ENCODE peak calls at places on chromosomes 2 and 18, in four cellular contexts. H, R, X and F are unnamed samples.

GRCh38 chr18:62690416-62690815 is 24.9 kb upstream of the PHLPP1 start:
- DNase-seq in H (peak), R (no peak), X (no peak), F (no peak)

GRCh38 chr2:235267251-235267650 is 226.6 kb upstream of the AGAP1 start:
- DNase-seq in H (no peak), R (no peak), X (no peak), F (no peak)

GRCh38 chr2:11749646-11750349 is 3.4 kb downstream of the LPIN1 start:
- DNase-seq in H (no peak), R (no peak), X (no peak), F (no peak)

GRCh38 chr2:105081006-105081701 is 43.3 kb downstream of the MRPS9 start:
- DNase-seq in H (no peak), R (no peak), X (no peak), F (no peak)

GRCh38 chr2:26196683-26197418 is 24.0 kb downstream of the GAREM2 start:
- DNase-seq in H (no peak), R (no peak), X (no peak), F (no peak)

GRCh38 chr2:66441651-66442365 is 6.9 kb downstream of the MEIS1 start:
- DNase-seq in H (no peak), R (no peak), X (no peak), F (no peak)

GRCh38 chr18:69858897-69859296 is 88.8 kb downstream of the CD226 start:
- DNase-seq in H (peak), R (no peak), X (no peak), F (no peak)

GRCh38 chr2:8412082-8412481 is 269.8 kb upstream of the ID2 start:
- DNase-seq in H (peak), R (no peak), X (no peak), F (no peak)

GRCh38 chr2:238696323-238696722 is 151.6 kb upstream of the TWIST2 start:
- DNase-seq in H (no peak), R (no peak), X (no peak), F (no peak)

GRCh38 chr2:162328424-162329157 is 10.1 kb upstream of the IFIH1 start:
- DNase-seq in H (no peak), R (no peak), X (no peak), F (no peak)

GRCh38 chr2:145644820-145645302 is 1124.9 kb upstream of the ZEB2 start:
- DNase-seq in H (no peak), R (no peak), X (no peak), F (no peak)

GRCh38 chr2:151520976-151521375 is 111.3 kb downstream of the RIF1 start:
- DNase-seq in H (no peak), R (no peak), X (no peak), F (no peak)

GRCh38 chr2:127332335-127332734 is 38.4 kb upstream of the ERCC3 start:
- DNase-seq in H (no peak), R (no peak), X (no peak), F (no peak)

GRCh38 chr2:225637199-225637598 is 237.7 kb downstream of the NYAP2 start:
- DNase-seq in H (no peak), R (no peak), X (no peak), F (no peak)

GRCh38 chr2:119419065-119419464 is 12.6 kb upstream of the TMEM37 start:
- DNase-seq in H (no peak), R (no peak), X (no peak), F (no peak)

DNA sequence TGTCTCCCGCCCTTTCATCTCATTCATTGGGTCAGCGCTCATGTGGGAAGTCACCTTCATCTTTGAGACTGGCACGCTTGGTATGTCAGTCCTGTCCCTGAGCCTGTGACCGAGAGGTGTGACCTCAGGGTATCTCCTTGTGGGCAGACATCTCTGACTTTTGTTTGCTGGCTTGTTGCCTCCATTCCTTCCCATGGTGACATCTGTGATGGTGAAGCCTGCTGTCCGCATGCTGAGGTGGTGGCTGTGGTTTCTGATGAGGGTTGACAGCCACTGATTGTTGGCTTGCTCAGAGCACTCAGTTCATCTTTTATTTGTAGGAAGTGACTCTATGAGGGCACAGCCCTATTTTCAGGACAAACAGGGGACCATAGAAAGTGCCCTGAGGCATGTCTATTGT is 139.2 kb downstream of the SLC4A3 start:
- DNase-seq in H (no peak), R (no peak), X (no peak), F (no peak)
- H3K27ac ChIP-seq in H (no peak), R (no peak), X (no peak), F (no peak)

GRCh38 chr2:134301099-134301970 is 47.5 kb downstream of the MGAT5 start:
- DNase-seq in H (no peak), R (no peak), X (no peak), F (no peak)
- TF ChIP-seq TCF7L2 in H (no peak), R (no peak), X (no peak), F (no peak)

GRCh38 chr2:146997945-146998344 is 846.9 kb upstream of the ACVR2A start:
- DNase-seq in H (no peak), R (no peak), X (no peak), F (no peak)
- H3K27ac ChIP-seq in H (no peak), R (no peak), X (no peak), F (no peak)

GRCh38 chr2:175880-176800 is 87.7 kb downstream of the SH3YL1 start:
- DNase-seq in H (peak), R (no peak), X (no peak), F (no peak)
- TF ChIP-seq TCF7L2 in H (peak), R (peak), X (no peak), F (no peak)

GRCh38 chr2:241803387-241804325 is 5.3 kb upstream of the NEU4 start:
- DNase-seq in H (no peak), R (no peak), X (no peak), F (no peak)
- H3K27ac ChIP-seq in H (no peak), R (no peak), X (peak), F (peak)

GRCh38 chr2:54331095-54331835 is 75.2 kb upstream of the TSPYL6 start:
- DNase-seq in H (no peak), R (no peak), X (no peak), F (no peak)

GRCh38 chr2:54330226-54331094 is 74.4 kb upstream of the TSPYL6 start:
- DNase-seq in H (peak), R (peak), X (peak), F (peak)

GRCh38 chr2:54325148-54325547 is 69.1 kb upstream of the TSPYL6 start:
- DNase-seq in H (no peak), R (no peak), X (no peak), F (no peak)

GRCh38 chr2:54332386-54332785 is 76.4 kb upstream of the TSPYL6 start:
- DNase-seq in H (no peak), R (no peak), X (no peak), F (no peak)

DNA sequence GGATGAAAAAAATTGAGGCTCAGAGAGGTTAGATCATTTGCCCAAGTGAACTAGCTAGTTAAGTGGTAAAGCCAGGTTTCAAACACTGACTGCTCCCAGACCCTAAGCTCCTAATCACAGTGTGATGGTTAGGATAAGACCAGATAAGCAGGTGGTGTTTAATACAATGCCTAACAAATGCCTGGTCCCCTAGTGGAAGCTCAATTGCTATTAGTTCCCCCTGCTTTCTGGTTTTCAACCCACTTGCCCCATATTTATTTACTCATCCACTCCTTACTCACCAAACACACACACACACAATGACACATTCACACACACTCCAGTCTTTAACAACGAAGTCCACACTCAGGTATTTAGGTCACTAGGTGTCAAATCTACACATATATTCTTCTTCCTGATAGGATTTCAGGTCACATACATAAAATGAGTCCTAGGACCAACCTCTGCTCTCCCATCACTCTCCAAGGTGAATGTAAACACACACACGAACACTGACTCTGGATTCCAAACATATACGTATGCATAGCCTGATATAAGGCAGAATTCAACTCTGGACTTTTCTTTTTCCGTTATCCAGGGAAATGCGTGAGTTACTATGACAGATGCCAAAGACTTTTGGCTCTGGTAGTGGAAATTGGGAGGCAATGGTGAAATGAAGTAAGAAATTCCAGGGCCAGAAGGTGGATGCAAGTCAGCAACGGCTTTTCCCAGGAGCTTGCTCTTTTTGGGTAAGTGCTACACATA is 73.6 kb upstream of the TSPYL6 start:
- DNase-seq in H (peak), R (no peak), X (no peak), F (no peak)
- TF ChIP-seq TCF7L2 in H (no peak), R (no peak), X (no peak), F (no peak)

GRCh38 chr18:12373771-12374116 is 3.3 kb downstream of the AFG3L2 start:
- DNase-seq in H (no peak), R (no peak), X (no peak), F (no peak)
- H3K27ac ChIP-seq in H (no peak), R (no peak), X (peak), F (no peak)

DNA sequence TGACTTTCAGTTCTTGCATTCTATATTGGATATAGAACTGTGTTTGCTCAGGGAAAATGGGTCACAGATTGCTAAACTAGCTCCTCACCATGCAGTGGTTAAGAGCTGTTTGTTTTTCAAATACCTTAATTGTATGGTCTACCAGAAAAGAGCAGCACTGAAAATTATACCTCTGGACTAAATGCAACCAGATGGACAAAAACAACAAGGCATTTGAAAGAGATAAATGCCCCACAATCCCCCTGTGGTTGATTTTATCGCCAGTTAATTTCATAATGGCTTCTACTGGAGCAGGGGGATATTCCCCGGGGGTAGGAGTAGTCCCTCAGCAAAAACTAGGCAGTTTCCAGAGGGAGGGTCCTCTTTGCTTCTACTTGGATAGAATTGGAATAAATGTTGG is 267.9 kb upstream of the TNP1 start:
- DNase-seq in H (no peak), R (no peak), X (no peak), F (no peak)
- TF ChIP-seq TCF7L2 in H (no peak), R (no peak), X (no peak), F (no peak)

GRCh38 chr2:96258393-96259022 is 7.3 kb downstream of the TMEM127 start:
- DNase-seq in H (no peak), R (no peak), X (no peak), F (no peak)

GRCh38 chr2:96254592-96254991 is 11.2 kb downstream of the TMEM127 start:
- DNase-seq in H (no peak), R (no peak), X (no peak), F (no peak)

GRCh38 chr2:96253006-96253405 is 12.8 kb downstream of the TMEM127 start:
- DNase-seq in H (peak), R (no peak), X (no peak), F (no peak)

GRCh38 chr2:96259497-96259921 is 6.3 kb downstream of the TMEM127 start:
- DNase-seq in H (peak), R (no peak), X (no peak), F (no peak)

GRCh38 chr2:96256611-96257113 is 9.1 kb downstream of the TMEM127 start:
- DNase-seq in H (no peak), R (no peak), X (no peak), F (no peak)
- H3K27ac ChIP-seq in H (no peak), R (no peak), X (no peak), F (no peak)